ENCODE peak calls at places on chromosomes 16 and 17, in eight cellular contexts. M, T, X, Q, V, U, P and W are unnamed samples.

GRCh38 chr17:80055597-80055996 is 19.2 kb downstream of the CCDC40 start:
- DNase-seq in M (no peak), T (no peak), X (no peak), Q (no peak), V (no peak), U (no peak), P (no peak), W (no peak)

GRCh38 chr17:81867123-81867951 is 3.8 kb downstream of the ARHGDIA start:
- DNase-seq in M (no peak), T (no peak), X (no peak), Q (no peak), V (peak), U (no peak), P (peak), W (peak)

GRCh38 chr17:76567634-76568432 is 17.8 kb downstream of the ST6GALNAC2 start:
- DNase-seq in M (no peak), T (peak), X (no peak), Q (no peak), V (peak), U (no peak), P (no peak), W (no peak)

GRCh38 chr16:20866161-20866772 is 33.9 kb downstream of the DCUN1D3 start:
- DNase-seq in M (no peak), T (peak), X (no peak), Q (no peak), V (peak), U (peak), P (peak), W (peak)

GRCh38 chr16:69839798-69840409 is 77.8 kb downstream of the WWP2 start:
- DNase-seq in M (peak), T (no peak), X (peak), Q (no peak), V (peak), U (no peak), P (no peak), W (no peak)

GRCh38 chr16:74297296-74297665 is 667 bp downstream of the PSMD7 start:
- DNase-seq in M (no peak), T (peak), X (no peak), Q (peak), V (no peak), U (peak), P (peak), W (peak)

GRCh38 chr16:4980691-4981090 is 22.6 kb downstream of the SEC14L5 start:
- DNase-seq in M (no peak), T (no peak), X (no peak), Q (no peak), V (no peak), U (no peak), P (no peak), W (no peak)

GRCh38 chr16:1559446-1559975 is 26.0 kb downstream of the TMEM204 start:
- DNase-seq in M (no peak), T (no peak), X (no peak), Q (no peak), V (no peak), U (no peak), P (no peak), W (no peak)

GRCh38 chr16:23060458-23061320 is 88.6 kb downstream of the USP31 start:
- DNase-seq in M (peak), T (peak), X (no peak), Q (peak), V (peak), U (peak), P (peak), W (peak)